ENCODE peak calls at places on chromosomes 16 and 17, in six cellular contexts. T, Z, N, I, X and M are unnamed samples.

GRCh38 chr16:4686497-4687210 is 6.7 kb upstream of the NUDT16L1 start:
- DNase-seq in T (no peak), Z (no peak), N (no peak), I (no peak), X (no peak), M (no peak)

GRCh38 chr16:58458634-58459343 is 41.2 kb upstream of the NDRG4 start:
- DNase-seq in T (no peak), Z (no peak), N (no peak), I (no peak), X (no peak), M (no peak)

GRCh38 chr17:910503-911194 is 68.9 kb downstream of the NXN start:
- DNase-seq in T (no peak), Z (no peak), N (no peak), I (no peak), X (no peak), M (no peak)

GRCh38 chr17:63634163-63634562 is 11.9 kb downstream of the MAP3K3 start:
- DNase-seq in T (peak; percentile 15), Z (no peak), N (no peak), I (no peak), X (no peak), M (no peak)

GRCh38 chr17:53191878-53192277 is 630.8 kb upstream of the KIF2B start:
- DNase-seq in T (no peak), Z (no peak), N (no peak), I (no peak), X (no peak), M (no peak)

GRCh38 chr16:69013991-69014390 is 91.5 kb upstream of the HAS3 start:
- DNase-seq in T (no peak), Z (no peak), N (no peak), I (peak; percentile 77), X (no peak), M (no peak)

GRCh38 chr17:64006361-64007088 is 8.4 kb downstream of the PRR29 start:
- DNase-seq in T (peak; percentile 90), Z (peak; percentile 49), N (no peak), I (no peak), X (no peak), M (no peak)

GRCh38 chr17:1398028-1398427 is 2.0 kb downstream of the YWHAE start:
- DNase-seq in T (no peak), Z (no peak), N (no peak), I (no peak), X (no peak), M (no peak)

GRCh38 chr16:87132361-87133014 is 184.7 kb downstream of the C16orf95 start:
- DNase-seq in T (no peak), Z (peak; percentile 80), N (peak; percentile 8), I (peak; percentile 77), X (peak; percentile 48), M (no peak)

GRCh38 chr17:40363480-40363838 is 1.1 kb downstream of the GJD3 start:
- DNase-seq in T (peak; percentile 43), Z (no peak), N (no peak), I (peak; percentile 31), X (no peak), M (no peak)

GRCh38 chr17:62628845-62629555 is 1.5 kb downstream of the MRC2 start:
- DNase-seq in T (no peak), Z (peak; percentile 73), N (no peak), I (no peak), X (no peak), M (no peak)

GRCh38 chr16:25868041-25868600 is 176.4 kb downstream of the HS3ST4 start:
- DNase-seq in T (no peak), Z (no peak), N (no peak), I (no peak), X (no peak), M (no peak)

GRCh38 chr17:44543213-44543904 is 13.9 kb upstream of the FZD2 start:
- DNase-seq in T (no peak), Z (no peak), N (peak; percentile 88), I (peak; percentile 97), X (no peak), M (no peak)

GRCh38 chr16:51306116-51306515 is 155.0 kb upstream of the SALL1 start:
- DNase-seq in T (no peak), Z (no peak), N (no peak), I (no peak), X (no peak), M (no peak)

GRCh38 chr17:39920218-39921210 is 2.1 kb upstream of the GSDMB start:
- DNase-seq in T (no peak), Z (no peak), N (no peak), I (no peak), X (no peak), M (peak; percentile 44)

GRCh38 chr17:38663125-38663751 is 11.5 kb downstream of the EPOP start:
- DNase-seq in T (peak; percentile 44), Z (no peak), N (no peak), I (peak; percentile 64), X (no peak), M (no peak)

GRCh38 chr16:87874639-87875472 is 5.5 kb upstream of the SLC7A5 start:
- DNase-seq in T (no peak), Z (no peak), N (no peak), I (no peak), X (no peak), M (no peak)

GRCh38 chr16:55968221-55968620 is 93.0 kb upstream of the CES5A start:
- DNase-seq in T (no peak), Z (no peak), N (no peak), I (no peak), X (no peak), M (no peak)

GRCh38 chr17:61005358-61005757 is 327.7 kb downstream of the BCAS3 start:
- DNase-seq in T (peak; percentile 62), Z (no peak), N (no peak), I (no peak), X (no peak), M (no peak)

GRCh38 chr17:39794249-39794970 is 56.7 kb downstream of the GRB7 start:
- DNase-seq in T (no peak), Z (no peak), N (no peak), I (no peak), X (no peak), M (peak; percentile 24)

GRCh38 chr17:64306850-64307463 is 43.9 kb upstream of the TEX2 start:
- DNase-seq in T (peak; percentile 66), Z (peak; percentile 76), N (peak; percentile 44), I (peak; percentile 91), X (peak; percentile 75), M (peak; percentile 57)

GRCh38 chr17:79466562-79467350 is 144.1 kb downstream of the RBFOX3 start:
- DNase-seq in T (no peak), Z (no peak), N (no peak), I (no peak), X (no peak), M (no peak)

GRCh38 chr17:50918933-50919296 is 52.8 kb upstream of the TOB1 start:
- DNase-seq in T (no peak), Z (no peak), N (no peak), I (no peak), X (no peak), M (peak; percentile 17)

GRCh38 chr17:1298616-1299015 is 19.2 kb downstream of the TRARG1 start:
- DNase-seq in T (no peak), Z (no peak), N (no peak), I (no peak), X (no peak), M (peak; percentile 22)

GRCh38 chr17:6474906-6475305 is 30.7 kb downstream of the PIMREG start:
- DNase-seq in T (no peak), Z (no peak), N (no peak), I (peak; percentile 87), X (no peak), M (no peak)

GRCh38 chr16:10202650-10203049 is 20.4 kb upstream of the GRIN2A start:
- DNase-seq in T (no peak), Z (no peak), N (no peak), I (no peak), X (no peak), M (no peak)

GRCh38 chr17:78484300-78485159 is 92.7 kb downstream of the DNAH17 start:
- DNase-seq in T (no peak), Z (no peak), N (no peak), I (no peak), X (no peak), M (peak; percentile 61)

GRCh38 chr16:83046664-83047063 is 419.9 kb downstream of the CDH13 start:
- DNase-seq in T (no peak), Z (no peak), N (no peak), I (no peak), X (no peak), M (no peak)

DNA sequence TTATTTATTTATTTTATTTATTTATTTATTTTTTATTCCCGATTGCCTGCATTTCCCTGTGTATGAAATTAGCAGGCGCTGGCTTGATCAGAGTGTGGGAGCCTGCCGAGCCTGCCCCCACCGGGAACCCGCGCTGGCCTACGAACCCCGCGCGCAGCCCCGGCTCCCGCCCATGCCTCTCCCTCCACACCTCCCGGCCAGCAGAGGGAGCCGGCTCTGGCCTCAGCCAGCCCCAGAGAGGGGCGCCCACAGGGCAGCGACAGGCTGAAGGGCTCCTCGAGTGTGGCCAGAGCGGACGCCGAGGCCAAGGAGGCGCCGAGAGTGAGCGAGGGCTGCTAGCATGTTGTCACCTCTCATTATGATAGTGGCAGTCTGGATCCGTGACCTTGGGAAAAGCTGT is 13.0 kb upstream of the RBL2 start:
- DNase-seq in T (no peak), Z (no peak), N (no peak), I (no peak), X (no peak), M (no peak)
- H3K9me3 ChIP-seq in T (no peaks in the 10 kb centered on the region), Z (no peaks in the 10 kb centered on the region), N (peaks cover 13% of the 10 kb centered on the region), I (peaks cover 6% of the 10 kb centered on the region), X (no peaks in the 10 kb centered on the region), M (peaks cover 14% of the 10 kb centered on the region)

DNA sequence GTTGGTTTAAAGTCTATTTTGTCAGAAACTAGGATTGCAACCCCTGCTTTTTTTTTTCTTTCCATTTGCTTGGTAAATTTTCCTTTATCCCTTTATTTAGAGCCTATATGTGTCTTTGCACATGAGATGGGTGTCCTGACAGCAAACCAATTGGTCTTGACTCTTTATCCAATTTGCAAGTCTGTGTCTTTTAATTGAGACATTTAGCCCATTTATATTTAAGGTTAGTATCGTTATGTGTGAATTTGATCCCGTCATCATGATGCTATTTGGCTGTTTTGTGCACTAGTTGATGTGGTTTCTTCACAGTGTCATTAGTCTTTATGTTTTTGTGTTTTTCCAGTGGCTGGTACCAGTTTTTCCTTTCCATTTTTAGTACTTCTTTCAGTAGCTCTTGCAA is 127.7 kb upstream of the ZNF267 start:
- DNase-seq in T (no peak), Z (no peak), N (no peak), I (no peak), X (no peak), M (no peak)
- H3K9me3 ChIP-seq in T (peaks cover 100% of the 10 kb centered on the region), Z (peaks cover 97% of the 10 kb centered on the region), N (peaks cover 17% of the 10 kb centered on the region), I (peaks cover 10% of the 10 kb centered on the region), X (peaks cover 86% of the 10 kb centered on the region), M (peaks cover 87% of the 10 kb centered on the region)

GRCh38 chr16:35523991-35524390 is 2064.6 kb downstream of the TP53TG3F start:
- DNase-seq in T (no peak), Z (no peak), N (no peak), I (no peak), X (no peak), M (no peak)
- H3K9me3 ChIP-seq in T (no peaks in the 10 kb centered on the region), Z (no peaks in the 10 kb centered on the region), N (peaks cover 26% of the 10 kb centered on the region), I (peaks cover 33% of the 10 kb centered on the region), X (no peaks in the 10 kb centered on the region), M (peaks cover 7% of the 10 kb centered on the region)

DNA sequence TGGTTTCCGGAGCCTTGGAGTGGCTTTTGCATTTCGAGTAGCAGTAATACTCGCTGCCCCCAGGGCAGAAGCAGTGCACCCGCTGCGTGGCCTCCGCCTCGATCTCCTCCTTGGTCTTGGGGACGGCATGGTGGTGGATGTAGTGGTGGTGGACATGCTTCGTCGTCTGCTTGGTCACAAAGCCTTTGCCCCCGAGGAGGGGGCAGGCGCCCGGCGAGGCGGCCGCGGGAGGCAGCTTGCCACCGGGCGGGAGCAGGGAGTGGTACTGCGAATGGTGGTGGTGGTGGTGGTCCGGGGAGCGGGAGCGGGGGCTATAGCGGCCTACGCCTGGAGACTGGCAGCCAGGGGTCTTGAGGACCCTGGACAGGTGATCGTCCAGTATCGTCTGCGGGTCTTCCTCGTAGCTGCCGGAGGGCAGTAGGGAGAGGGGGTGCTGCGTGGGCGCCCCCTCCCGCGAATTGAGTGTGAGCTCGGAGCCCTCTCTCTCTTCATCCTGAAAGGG is 24.1 kb downstream of the AXIN2 start:
- DNase-seq in T (no peak), Z (no peak), N (no peak), I (peak; percentile 53), X (no peak), M (no peak)
- H3K9me3 ChIP-seq in T (no peaks in the 10 kb centered on the region), Z (no peaks in the 10 kb centered on the region), N (peaks cover 2% of the 10 kb centered on the region), I (peaks cover 4% of the 10 kb centered on the region), X (no peaks in the 10 kb centered on the region), M (no peaks in the 10 kb centered on the region)